ENCODE peak calls at places on chromosomes 3 and 15, in four cellular contexts. One of them, this sample, is unnamed.

GRCh38 chr3:182618981-182619591 is 174.2 kb upstream of the ATP11B start:
- DNase-seq in activated naive CD4-positive, alpha-beta T cell treated with Interleukin-2 at 50 U/mL for 16 hours: no peak
- DNase-seq in adrenal gland: no peak
- DNase-seq in body of pancreas: no peak
- DNase-seq in this sample: no peak

GRCh38 chr15:51830279-51830806 is 890 bp downstream of the TMOD3 start:
- DNase-seq in activated naive CD4-positive, alpha-beta T cell treated with Interleukin-2 at 50 U/mL for 16 hours: no peak
- DNase-seq in adrenal gland: no peak
- DNase-seq in body of pancreas: no peak
- DNase-seq in this sample: no peak

GRCh38 chr3:14352002-14352627 is 50.3 kb upstream of the SLC6A6 start:
- DNase-seq in activated naive CD4-positive, alpha-beta T cell treated with Interleukin-2 at 50 U/mL for 16 hours: no peak
- DNase-seq in adrenal gland: no peak
- DNase-seq in body of pancreas: no peak
- DNase-seq in this sample: peak; percentile 93

GRCh38 chr15:25763206-25763880 is 99.8 kb downstream of the ATP10A start:
- DNase-seq in activated naive CD4-positive, alpha-beta T cell treated with Interleukin-2 at 50 U/mL for 16 hours: no peak
- DNase-seq in adrenal gland: no peak
- DNase-seq in body of pancreas: no peak
- DNase-seq in this sample: no peak

GRCh38 chr3:141575879-141576743 is 89.3 kb downstream of the RASA2 start:
- DNase-seq in activated naive CD4-positive, alpha-beta T cell treated with Interleukin-2 at 50 U/mL for 16 hours: no peak
- DNase-seq in adrenal gland: no peak
- DNase-seq in body of pancreas: no peak
- DNase-seq in this sample: no peak

GRCh38 chr3:63351159-63352007 is 73.3 kb downstream of the SYNPR start:
- DNase-seq in activated naive CD4-positive, alpha-beta T cell treated with Interleukin-2 at 50 U/mL for 16 hours: no peak
- DNase-seq in adrenal gland: no peak
- DNase-seq in body of pancreas: no peak
- DNase-seq in this sample: no peak

GRCh38 chr15:89155656-89156055 is 65.7 kb downstream of the RLBP1 start:
- DNase-seq in activated naive CD4-positive, alpha-beta T cell treated with Interleukin-2 at 50 U/mL for 16 hours: no peak
- DNase-seq in adrenal gland: peak; percentile 83
- DNase-seq in body of pancreas: no peak
- DNase-seq in this sample: no peak

GRCh38 chr3:47678446-47679338 is 100.0 kb upstream of the CSPG5 start:
- DNase-seq in activated naive CD4-positive, alpha-beta T cell treated with Interleukin-2 at 50 U/mL for 16 hours: no peak
- DNase-seq in adrenal gland: no peak
- DNase-seq in body of pancreas: no peak
- DNase-seq in this sample: no peak

GRCh38 chr3:171654809-171655208 is 155.5 kb downstream of the PLD1 start:
- DNase-seq in activated naive CD4-positive, alpha-beta T cell treated with Interleukin-2 at 50 U/mL for 16 hours: no peak
- DNase-seq in adrenal gland: peak; percentile 79
- DNase-seq in body of pancreas: peak; percentile 26
- DNase-seq in this sample: no peak

GRCh38 chr15:45187894-45188830 is at the start of gene SHF:
- DNase-seq in activated naive CD4-positive, alpha-beta T cell treated with Interleukin-2 at 50 U/mL for 16 hours: peak; percentile 87
- DNase-seq in adrenal gland: no peak
- DNase-seq in body of pancreas: peak; percentile 64
- DNase-seq in this sample: peak; percentile 48

GRCh38 chr15:65620833-65621232 is 905 bp upstream of the SLC24A1 start:
- DNase-seq in activated naive CD4-positive, alpha-beta T cell treated with Interleukin-2 at 50 U/mL for 16 hours: no peak
- DNase-seq in adrenal gland: no peak
- DNase-seq in body of pancreas: no peak
- DNase-seq in this sample: no peak

GRCh38 chr15:36612063-36612788 is 32.8 kb downstream of the CDIN1 start:
- DNase-seq in activated naive CD4-positive, alpha-beta T cell treated with Interleukin-2 at 50 U/mL for 16 hours: no peak
- DNase-seq in adrenal gland: no peak
- DNase-seq in body of pancreas: no peak
- DNase-seq in this sample: no peak

GRCh38 chr3:134404366-134404885 is 30.2 kb upstream of the AMOTL2 start:
- DNase-seq in activated naive CD4-positive, alpha-beta T cell treated with Interleukin-2 at 50 U/mL for 16 hours: no peak
- DNase-seq in adrenal gland: no peak
- DNase-seq in body of pancreas: no peak
- DNase-seq in this sample: no peak

This sample was measured in posterior cingulate gyrus.